ENCODE peak calls at places on chromosomes 6 and 20, in four cellular contexts. S is SK-N-SH, Z is HepG2, P is GM12878. O is an unnamed sample.

GRCh38 chr6:75084872-75085381 is 120.9 kb downstream of the COL12A1 start:
- DNase-seq in S (no peak), Z (peak), P (no peak), O (peak)

GRCh38 chr20:34954905-34955231 is 738 bp downstream of the GSS start:
- DNase-seq in S (peak), Z (peak), P (no peak), O (peak)

GRCh38 chr20:63378115-63378429 is 16.9 kb upstream of the CHRNA4 start:
- DNase-seq in S (no peak), Z (no peak), P (no peak), O (no peak)

GRCh38 chr20:38057351-38057972 is 23.9 kb downstream of the RPRD1B start:
- DNase-seq in S (peak), Z (peak), P (no peak), O (peak)

GRCh38 chr6:4319992-4320683 is 184.8 kb upstream of the ECI2 start:
- DNase-seq in S (no peak), Z (no peak), P (no peak), O (no peak)

GRCh38 chr6:24536466-24536865 is 41.7 kb downstream of the ALDH5A1 start:
- DNase-seq in S (no peak), Z (no peak), P (no peak), O (no peak)

GRCh38 chr6:3913077-3913957 is 64.1 kb downstream of the FAM50B start:
- DNase-seq in S (no peak), Z (peak), P (no peak), O (no peak)

GRCh38 chr20:63295846-63296245 is 2.9 kb downstream of the COL20A1 start:
- DNase-seq in S (no peak), Z (no peak), P (no peak), O (peak)

GRCh38 chr6:77762386-77762785 is 109.5 kb downstream of the MEI4 start:
- DNase-seq in S (no peak), Z (no peak), P (no peak), O (no peak)

GRCh38 chr20:40669692-40670091 is 19.3 kb downstream of the MAFB start:
- DNase-seq in S (peak), Z (no peak), P (no peak), O (no peak)

GRCh38 chr6:33277663-33278391 is 904 bp downstream of the B3GALT4 start:
- DNase-seq in S (peak), Z (no peak), P (no peak), O (peak)

GRCh38 chr6:136030131-136030530 is 178.6 kb downstream of the PDE7B start:
- DNase-seq in S (peak), Z (no peak), P (no peak), O (no peak)

GRCh38 chr6:4459032-4459431 is 317.2 kb upstream of the CDYL start:
- DNase-seq in S (no peak), Z (peak), P (no peak), O (no peak)

GRCh38 chr20:35743693-35744491 is 1.8 kb upstream of the RBM39 start:
- DNase-seq in S (no peak), Z (peak), P (no peak), O (no peak)

GRCh38 chr6:37314803-37315515 is 38.8 kb upstream of the RNF8 start:
- DNase-seq in S (peak), Z (peak), P (no peak), O (peak)

GRCh38 chr6:87376643-87377042 is 31.1 kb upstream of the CFAP206 start:
- DNase-seq in S (no peak), Z (no peak), P (no peak), O (no peak)

GRCh38 chr6:1607557-1608221 is 2.0 kb upstream of the FOXC1 start:
- DNase-seq in S (no peak), Z (peak), P (no peak), O (peak)

GRCh38 chr6:142481466-142481865 is 179.7 kb downstream of the ADGRG6 start:
- DNase-seq in S (no peak), Z (no peak), P (no peak), O (no peak)

GRCh38 chr20:24465730-24466129 is 3.7 kb upstream of the SYNDIG1 start:
- DNase-seq in S (no peak), Z (no peak), P (no peak), O (no peak)

GRCh38 chr6:160400426-160400825 is 52.2 kb downstream of the SLC22A3 start:
- DNase-seq in S (no peak), Z (no peak), P (no peak), O (no peak)
- TF ChIP-seq POLR2AphosphoS5 in S (no peak), Z (no peak), P (no peak), O (no peak)

GRCh38 chr6:165854863-165855593 is 192.0 kb upstream of the PDE10A start:
- DNase-seq in S (no peak), Z (no peak), P (no peak), O (no peak)

GRCh38 chr6:165854061-165854862 is 191.2 kb upstream of the PDE10A start:
- DNase-seq in S (no peak), Z (no peak), P (no peak), O (peak)

GRCh38 chr6:165861226-165861625 is 198.2 kb upstream of the PDE10A start:
- DNase-seq in S (no peak), Z (no peak), P (no peak), O (peak)

GRCh38 chr6:165855856-165856255 is 192.8 kb upstream of the PDE10A start:
- DNase-seq in S (no peak), Z (no peak), P (no peak), O (no peak)

GRCh38 chr6:165858571-165858970 is 195.5 kb upstream of the PDE10A start:
- DNase-seq in S (no peak), Z (no peak), P (no peak), O (peak)
- H3K4me2 ChIP-seq in S (no peak), Z (no peak), P (no peak), O (no peak)

DNA sequence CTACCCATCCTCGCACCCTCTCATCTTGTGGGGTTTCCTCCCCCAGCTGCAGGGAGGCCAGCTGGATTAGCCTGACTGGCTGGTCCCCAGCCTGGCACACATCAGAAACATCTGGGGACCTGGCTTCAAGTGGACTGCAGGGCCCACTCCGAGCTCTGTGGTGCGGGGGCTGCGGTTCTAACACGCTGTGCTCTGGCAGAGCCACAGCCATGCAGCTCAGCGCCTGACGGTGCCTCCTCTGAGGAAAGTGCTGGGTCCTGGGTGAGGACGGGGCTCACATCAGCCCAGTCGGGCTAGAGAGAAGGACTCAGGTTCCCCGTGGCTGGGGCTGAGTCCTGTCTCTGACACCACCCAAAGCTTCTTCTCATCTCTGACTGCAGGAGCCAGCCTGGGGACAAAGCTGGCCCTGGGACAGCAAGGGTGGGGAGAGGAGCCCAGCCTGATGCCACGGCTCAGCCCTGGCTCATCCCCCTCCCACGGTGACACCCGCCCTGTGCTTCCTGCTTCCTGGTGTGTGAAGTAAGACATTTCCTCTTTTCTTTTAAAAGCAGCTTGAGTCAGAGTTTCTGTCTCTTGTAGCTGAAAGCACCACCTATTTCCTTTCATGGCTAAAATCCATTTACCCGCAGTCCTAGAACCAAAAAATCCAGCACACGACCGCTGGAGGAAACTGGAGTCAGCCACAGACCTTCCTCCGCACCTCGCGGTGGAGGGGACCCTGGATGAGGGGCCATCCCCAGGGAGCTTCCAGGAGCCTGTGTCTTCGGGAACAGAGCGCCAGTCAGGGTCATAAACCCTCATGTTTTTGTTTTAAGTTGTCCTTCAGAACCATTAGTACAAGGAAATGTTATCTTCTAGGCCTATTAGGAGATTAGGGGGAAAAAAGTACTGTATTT is 127.3 kb upstream of the AFDN start:
- DNase-seq in S (no peak), Z (no peak), P (peak), O (no peak)
- TF ChIP-seq REST in S (no peak), Z (no peak), P (no peak), O (no peak)

DNA sequence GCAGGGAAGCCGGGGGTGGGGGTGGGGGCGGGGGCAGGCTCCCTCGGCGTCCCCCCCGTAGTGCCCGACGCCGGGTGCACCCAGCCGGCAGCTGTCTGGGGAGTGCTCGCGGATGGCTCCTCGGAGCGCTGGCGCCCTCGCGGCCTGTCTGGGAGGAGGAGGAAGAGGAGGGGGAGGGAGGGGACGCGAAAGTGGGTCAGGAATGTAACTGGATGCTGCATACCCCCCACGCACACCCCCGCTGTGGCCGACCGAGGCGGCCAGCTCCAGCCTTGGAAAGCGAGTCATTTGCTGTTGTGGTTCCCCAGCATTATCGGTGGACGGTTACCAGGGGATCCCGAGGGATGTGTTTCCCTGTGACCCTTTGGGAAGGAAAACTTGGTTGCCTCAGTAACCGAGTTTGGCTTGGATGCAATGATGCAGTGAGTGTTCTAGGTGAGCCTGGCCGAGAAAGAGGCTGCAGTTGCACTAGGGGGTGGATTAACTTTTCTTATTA is 55.3 kb upstream of the RREB1 start:
- DNase-seq in S (peak), Z (no peak), P (no peak), O (peak)
- TF ChIP-seq POLR2AphosphoS5 in S (no peak), Z (no peak), P (no peak), O (no peak)

GRCh38 chr6:9112548-9112947 is 677.2 kb upstream of the SLC35B3 start:
- DNase-seq in S (no peak), Z (no peak), P (no peak), O (peak)
- H3K4me2 ChIP-seq in S (no peak), Z (no peak), P (no peak), O (no peak)

DNA sequence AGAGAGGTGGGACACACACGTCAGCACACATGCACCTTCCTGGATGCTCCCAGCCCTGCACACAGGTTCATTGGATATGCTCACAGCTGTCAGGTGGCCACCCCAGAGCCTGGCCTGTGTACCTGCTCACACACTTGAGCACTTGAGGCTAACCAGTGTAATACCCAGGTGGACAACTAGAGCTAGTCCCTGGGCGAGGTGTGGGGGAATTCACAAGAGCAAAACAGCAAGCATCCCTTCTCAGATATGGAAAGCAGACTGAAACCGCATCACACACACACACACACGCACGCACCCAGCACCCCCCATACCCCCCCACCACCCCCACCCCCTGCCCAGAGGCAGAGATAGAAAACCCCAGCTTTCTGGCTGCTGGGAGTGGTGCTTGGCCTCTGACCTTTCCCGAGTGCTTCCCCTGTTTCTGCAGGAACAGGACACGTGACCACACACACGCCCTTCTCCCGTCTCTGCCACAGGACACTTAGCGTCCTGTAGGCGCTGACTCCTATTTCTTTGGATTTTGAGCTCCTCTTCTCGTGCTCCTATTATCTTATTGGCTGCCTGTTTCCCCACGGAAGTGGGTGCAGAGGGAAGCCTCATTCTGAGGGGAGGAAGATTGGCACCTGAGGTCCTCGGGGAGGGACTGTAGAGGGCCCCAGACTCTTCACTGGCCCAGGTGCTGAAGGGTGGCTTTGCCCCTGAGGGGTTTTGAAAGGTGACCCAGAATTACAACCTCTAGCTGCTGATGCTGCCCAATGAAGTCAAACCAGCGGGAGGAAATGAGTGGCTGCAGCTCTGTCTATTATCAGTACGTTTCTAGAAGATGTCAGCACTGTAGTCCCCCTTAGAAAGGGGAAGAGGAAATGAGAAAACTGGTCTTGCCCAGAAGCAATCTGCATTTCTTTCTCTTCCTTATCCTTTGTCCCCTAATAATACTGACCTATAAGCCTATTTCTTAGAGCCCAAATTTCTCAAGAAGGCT is 65.8 kb downstream of the SYTL3 start:
- DNase-seq in S (no peak), Z (no peak), P (no peak), O (no peak)
- TF ChIP-seq REST in S (no peak), Z (no peak), P (no peak), O (no peak)

GRCh38 chr6:22668717-22669116 is 99.4 kb downstream of the HDGFL1 start:
- DNase-seq in S (no peak), Z (no peak), P (no peak), O (no peak)

GRCh38 chr6:22667855-22668254 is 98.5 kb downstream of the HDGFL1 start:
- DNase-seq in S (no peak), Z (peak), P (no peak), O (no peak)

GRCh38 chr6:22668307-22668706 is 98.9 kb downstream of the HDGFL1 start:
- DNase-seq in S (no peak), Z (no peak), P (no peak), O (no peak)

DNA sequence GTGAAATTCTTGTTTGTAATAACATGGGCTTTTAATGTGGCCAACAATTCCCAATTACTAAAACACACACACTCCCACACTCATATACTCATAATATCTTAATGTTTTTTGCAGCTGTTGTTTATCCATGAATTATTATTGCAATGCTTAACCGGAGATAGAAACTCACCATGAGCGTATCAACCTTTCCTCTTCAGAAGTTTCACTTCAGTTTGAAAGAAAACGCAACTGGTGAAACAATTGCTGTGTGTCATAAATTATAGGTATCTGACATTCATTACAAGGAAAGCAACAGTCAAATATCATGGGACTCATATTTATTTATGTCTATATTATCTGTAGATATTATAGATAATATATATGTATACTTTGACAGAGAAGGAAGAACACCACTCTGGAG is 104.1 kb downstream of the HDGFL1 start:
- DNase-seq in S (no peak), Z (no peak), P (no peak), O (no peak)
- TF ChIP-seq POLR2AphosphoS5 in S (no peak), Z (no peak), P (no peak), O (no peak)

GRCh38 chr6:56841372-56841749 is 113.5 kb upstream of the BEND6 start:
- DNase-seq in S (no peak), Z (no peak), P (no peak), O (no peak)
- H3K4me2 ChIP-seq in S (peak), Z (no peak), P (peak), O (peak)